ENCODE peak calls at places on chromosomes 2 and 18, in seven cellular contexts. X is psoas muscle; O is right lobe of liver; N is neuronal stem cell; P is CD8-positive, alpha-beta T cell; H is caudate nucleus; Z is ovary. L is an unnamed sample.

GRCh38 chr2:67290451-67290991 is 106.6 kb upstream of the ETAA1 start:
- DNase-seq in X (no peak), O (no peak), N (no peak), H (no peak), P (no peak), Z (no peak), L (no peak)

GRCh38 chr2:1808921-1809551 is 64.7 kb upstream of the PXDN start:
- DNase-seq in O (no peak), P (no peak), Z (no peak), H (no peak), N (no peak), X (no peak), L (no peak)

GRCh38 chr2:96897491-96898134 is 27.7 kb upstream of the SEMA4C start:
- DNase-seq in O (no peak), H (no peak), N (no peak), P (no peak), Z (no peak), X (no peak), L (no peak)

GRCh38 chr2:68235090-68235489 is 17.2 kb downstream of the PPP3R1 start:
- DNase-seq in X (no peak), H (no peak), O (no peak), P (no peak), N (no peak), Z (no peak), L (no peak)

GRCh38 chr2:131369954-131370353 is 6.0 kb upstream of the RAB6D start:
- DNase-seq in P (no peak), Z (no peak), O (no peak), X (no peak), N (no peak), H (no peak), L (no peak)

GRCh38 chr2:134331081-134331480 is 77.2 kb downstream of the MGAT5 start:
- DNase-seq in N (no peak), O (no peak), X (no peak), Z (no peak), P (no peak), H (no peak), L (no peak)

GRCh38 chr2:96140941-96141623 is 2.8 kb upstream of the ASTL start:
- DNase-seq in X (peak; percentile 37), P (no peak), O (peak; percentile 21), N (no peak), H (no peak), Z (no peak), L (no peak)

GRCh38 chr2:101026253-101026701 is 24.2 kb downstream of the RPL31 start:
- DNase-seq in N (no peak), Z (no peak), H (no peak), X (no peak), P (no peak), O (no peak), L (no peak)

GRCh38 chr2:85132834-85133637 is at the start of gene TCF7L1:
- DNase-seq in X (peak; percentile 91), N (peak; percentile 91), Z (peak; percentile 88), P (no peak), O (peak; percentile 86), H (peak; percentile 61), L (peak; percentile 72)

GRCh38 chr2:32436150-32436549 is 79.3 kb downstream of the BIRC6 start:
- DNase-seq in N (no peak), P (no peak), O (no peak), Z (no peak), X (no peak), H (no peak), L (no peak)

GRCh38 chr2:201618744-201619654 is 24.3 kb downstream of the TMEM237 start:
- DNase-seq in X (peak; percentile 83), N (no peak), Z (peak; percentile 79), H (peak; percentile 8), P (no peak), O (peak; percentile 61), L (peak; percentile 62)

GRCh38 chr2:215565897-215566296 is 130.0 kb upstream of the FN1 start:
- DNase-seq in Z (no peak), N (no peak), P (no peak), O (no peak), X (no peak), H (no peak), L (no peak)

GRCh38 chr2:172985139-172985874 is 90.3 kb upstream of the MAP3K20 start:
- DNase-seq in H (no peak), P (no peak), Z (no peak), N (no peak), O (peak; percentile 68), X (peak; percentile 62), L (peak; percentile 73)

GRCh38 chr2:29580223-29580622 is 341.2 kb downstream of the ALK start:
- DNase-seq in N (no peak), Z (no peak), O (no peak), H (no peak), X (no peak), P (no peak), L (no peak)

GRCh38 chr18:59787998-59788875 is 91.0 kb upstream of the CCBE1 start:
- DNase-seq in H (no peak), P (no peak), X (no peak), O (no peak), N (no peak), Z (no peak), L (no peak)

GRCh38 chr2:225615514-225615913 is 216.0 kb downstream of the NYAP2 start:
- DNase-seq in Z (no peak), O (no peak), X (no peak), H (no peak), P (no peak), N (no peak), L (no peak)

GRCh38 chr2:149205143-149205542 is 125.2 kb upstream of the LYPD6 start:
- DNase-seq in H (no peak), O (no peak), N (no peak), Z (no peak), X (no peak), P (no peak), L (no peak)

GRCh38 chr18:63511285-63511684 is 30.9 kb upstream of the SERPINB12 start:
- DNase-seq in X (no peak), H (no peak), Z (no peak), N (peak; percentile 39), O (no peak), P (no peak), L (no peak)

GRCh38 chr2:36951574-36951973 is 14.8 kb downstream of the STRN start:
- DNase-seq in O (no peak), P (no peak), X (no peak), Z (no peak), N (no peak), H (no peak), L (no peak)

GRCh38 chr2:43759195-43759594 is 14.6 kb upstream of the DYNC2LI1 start:
- DNase-seq in X (no peak), O (no peak), P (no peak), H (no peak), N (no peak), Z (no peak), L (no peak)
- H3K27ac ChIP-seq in X (no peak overlapping the region), O (no peak overlapping the region), P (no peak overlapping the region), H (no peak overlapping the region), N (no peak overlapping the region), Z (no peak overlapping the region), L (no peak overlapping the region)

GRCh38 chr2:64975232-64975791 is 13.9 kb upstream of the SLC1A4 start:
- DNase-seq in N (no peak), P (no peak), Z (peak; percentile 20), X (peak; percentile 90), H (no peak), O (peak; percentile 85), L (peak; percentile 14)
- H3K27ac ChIP-seq in N (no peak overlapping the region), P (no peak overlapping the region), Z (no peak overlapping the region), X (peak overlapping the region; percentile 91), H (no peak overlapping the region), O (no peak overlapping the region), L (no peak overlapping the region)

DNA sequence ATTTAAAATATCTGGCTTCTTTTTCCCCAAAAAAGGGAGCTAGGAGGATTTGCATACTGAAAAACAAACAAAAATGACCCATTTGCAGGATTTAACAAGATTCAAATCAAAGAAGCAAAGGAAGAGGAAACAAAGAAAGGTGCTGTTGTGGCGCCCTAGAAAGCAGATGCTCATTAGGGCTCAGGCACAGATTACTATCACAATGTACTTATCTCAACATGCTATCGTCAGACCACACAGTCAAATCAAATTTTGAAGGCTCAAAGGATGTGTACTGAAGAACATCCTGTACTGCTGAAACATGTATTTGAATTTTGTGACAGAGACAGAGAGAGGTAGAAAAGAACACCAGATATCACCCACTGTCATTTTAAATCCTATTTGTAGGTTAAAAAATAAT is 10.9 kb downstream of the RBMS1 start:
- DNase-seq in N (no peak), O (no peak), H (no peak), X (no peak), Z (no peak), P (no peak), L (no peak)
- H3K27ac ChIP-seq in N (no peak overlapping the region), O (no peak overlapping the region), H (no peak overlapping the region), X (no peak overlapping the region), Z (no peak overlapping the region), P (peak overlapping the region; percentile 39), L (no peak overlapping the region)

DNA sequence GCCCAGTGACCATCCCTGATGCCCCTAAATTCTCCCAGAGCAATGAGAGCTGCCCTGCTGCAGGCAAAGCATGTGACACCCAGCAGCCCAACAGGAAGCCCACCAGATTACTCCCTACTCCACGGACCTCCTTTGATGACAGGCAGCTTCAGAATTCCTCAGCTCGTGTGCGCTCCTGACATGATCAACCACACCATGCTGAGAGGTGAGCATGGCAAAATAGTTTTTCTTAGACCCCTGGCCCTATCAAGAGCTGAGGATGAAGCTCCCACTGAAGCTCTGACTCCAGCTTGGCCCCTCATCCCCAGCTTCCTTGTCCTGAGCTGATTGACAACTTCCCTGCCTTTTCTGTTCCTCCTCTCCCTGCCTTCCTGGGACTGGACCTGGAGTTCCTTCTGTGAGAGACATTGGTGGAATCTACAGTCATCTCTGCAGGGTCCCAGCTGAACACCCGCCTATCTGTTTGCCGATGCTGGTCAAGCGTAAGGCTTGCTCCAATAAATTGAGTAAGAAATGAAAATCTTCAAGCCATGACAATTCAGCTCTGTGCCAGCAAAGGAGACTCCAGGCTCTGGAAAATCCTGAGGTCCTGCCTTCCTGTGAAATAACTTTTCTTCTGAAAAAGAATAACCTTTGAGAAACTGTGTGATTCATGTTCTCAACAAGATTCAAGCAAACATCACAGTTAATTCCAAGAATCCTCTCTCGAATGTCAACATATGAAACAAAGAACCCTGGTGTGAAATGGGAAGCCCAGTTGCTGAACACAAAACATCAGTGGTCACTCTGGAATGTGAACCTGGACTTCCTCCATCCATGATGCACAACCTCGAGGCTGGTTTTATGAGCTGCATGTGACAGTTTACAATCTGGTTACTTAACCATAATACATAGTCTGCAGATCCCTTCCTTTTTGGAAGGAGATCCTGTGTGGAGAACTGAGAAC is 201.1 kb downstream of the SPP2 start:
- DNase-seq in O (no peak), X (no peak), Z (no peak), P (peak; percentile 4), N (no peak), H (no peak), L (peak; percentile 28)
- H3K27ac ChIP-seq in O (no peak overlapping the region), X (no peak overlapping the region), Z (no peak overlapping the region), P (no peak overlapping the region), N (no peak overlapping the region), H (no peak overlapping the region), L (no peak overlapping the region)

DNA sequence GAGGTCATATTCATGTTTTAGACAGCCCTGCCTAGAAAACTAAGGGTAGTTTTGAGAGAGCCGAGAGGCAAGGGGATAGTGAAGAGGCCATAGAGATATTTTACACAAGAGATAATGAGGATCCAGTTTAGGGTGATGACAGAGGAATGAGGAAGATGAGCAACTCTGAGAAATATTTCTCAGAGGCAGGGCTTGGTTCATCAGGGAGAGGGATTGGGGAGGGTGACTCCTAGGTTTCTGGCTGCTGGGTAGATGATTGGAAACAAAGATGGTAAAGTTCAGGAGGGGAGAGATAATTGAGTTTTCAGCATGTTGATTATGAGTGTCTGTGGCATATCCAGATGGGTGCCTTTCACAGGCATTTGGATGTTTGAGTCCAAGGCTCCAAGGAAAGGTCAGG is 7.3 kb downstream of the MYL12B start:
- DNase-seq in H (no peak), N (no peak), X (no peak), Z (no peak), O (no peak), P (no peak), L (no peak)
- H3K27ac ChIP-seq in H (no peak overlapping the region), N (no peak overlapping the region), X (no peak overlapping the region), Z (no peak overlapping the region), O (no peak overlapping the region), P (no peak overlapping the region), L (no peak overlapping the region)